ENCODE peak calls at places on chromosome 16, in six cellular contexts. I is T-helper 1 cell, Z is germinal center, K is GM13976, B is NB4, O is T-helper 2 cell. J is an unnamed sample.
A peak's percentile ranks its signal among the peaks of the same experiment; 100 is the strongest.

GRCh38 chr16:66843191-66843590 is 1.0 kb upstream of the CA7 start:
- DNase-seq in I (no peak), Z (no peak), K (no peak), B (no peak), O (no peak), J (no peak)

GRCh38 chr16:676565-677297 is 1.3 kb downstream of the RHBDL1 start:
- DNase-seq in I (peak; percentile 45), Z (no peak), K (no peak), B (no peak), O (peak; percentile 39), J (no peak)

GRCh38 chr16:30834130-30834740 is 47.2 kb upstream of the ZNF629 start:
- DNase-seq in I (no peak), Z (no peak), K (no peak), B (no peak), O (no peak), J (no peak)

GRCh38 chr16:30068750-30069574 is 3.4 kb downstream of the ALDOA start:
- DNase-seq in I (peak; percentile 53), Z (peak; percentile 51), K (no peak), B (peak; percentile 60), O (peak; percentile 55), J (peak; percentile 29)

GRCh38 chr16:66199189-66199588 is 167.3 kb upstream of the CDH5 start:
- DNase-seq in I (no peak), Z (no peak), K (no peak), B (peak; percentile 64), O (no peak), J (no peak)

GRCh38 chr16:72508196-72508595 is 336.2 kb upstream of the PMFBP1 start:
- DNase-seq in I (no peak), Z (no peak), K (no peak), B (no peak), O (no peak), J (peak; percentile 37)

GRCh38 chr16:10961231-10961630 is 16.9 kb downstream of the CLEC16A start:
- DNase-seq in I (no peak), Z (no peak), K (no peak), B (no peak), O (no peak), J (no peak)

GRCh38 chr16:56281256-56281805 is 90.0 kb downstream of the GNAO1 start:
- DNase-seq in I (no peak), Z (peak; percentile 30), K (no peak), B (peak; percentile 26), O (no peak), J (peak; percentile 24)

GRCh38 chr16:12589676-12590075 is 214.0 kb downstream of the CPPED1 start:
- DNase-seq in I (no peak), Z (no peak), K (no peak), B (no peak), O (no peak), J (no peak)

GRCh38 chr16:2529061-2529931 is 1.9 kb downstream of the CEMP1 start:
- DNase-seq in I (no peak), Z (no peak), K (no peak), B (no peak), O (no peak), J (peak; percentile 29)

GRCh38 chr16:17312100-17312732 is 158.5 kb downstream of the XYLT1 start:
- DNase-seq in I (no peak), Z (no peak), K (no peak), B (no peak), O (no peak), J (no peak)

GRCh38 chr16:55849536-55849935 is 16.6 kb upstream of the CES1 start:
- DNase-seq in I (no peak), Z (no peak), K (no peak), B (no peak), O (no peak), J (no peak)